ENCODE peak calls at places on chromosomes 16 and 17, in six cellular contexts. One of them, this sample, is unnamed. For H3K4me1, the result is how much of the 10 kb centered on the place peaks cover.

GRCh38 chr17:78376161-78376560 is 2.3 kb upstream of the PGS1 start:
- DNase-seq in ovary: no peak
- DNase-seq in CD8-positive, alpha-beta T cell: no peak
- DNase-seq in mucosa of descending colon: no peak
- DNase-seq in thoracic aorta: no peak
- DNase-seq in A549: no peak
- DNase-seq in this sample: no peak

GRCh38 chr16:17827313-17827712 is 356.6 kb upstream of the XYLT1 start:
- DNase-seq in ovary: no peak
- DNase-seq in CD8-positive, alpha-beta T cell: no peak
- DNase-seq in mucosa of descending colon: no peak
- DNase-seq in thoracic aorta: no peak
- DNase-seq in A549: no peak
- DNase-seq in this sample: no peak

GRCh38 chr16:47143329-47143676 is 442 bp downstream of the NETO2 start:
- DNase-seq in ovary: peak
- DNase-seq in CD8-positive, alpha-beta T cell: peak
- DNase-seq in mucosa of descending colon: peak
- DNase-seq in thoracic aorta: no peak
- DNase-seq in A549: peak
- DNase-seq in this sample: peak

GRCh38 chr16:70735141-70735979 is 49.5 kb upstream of the MTSS2 start:
- DNase-seq in ovary: no peak
- DNase-seq in CD8-positive, alpha-beta T cell: no peak
- DNase-seq in mucosa of descending colon: no peak
- DNase-seq in thoracic aorta: no peak
- DNase-seq in A549: no peak
- DNase-seq in this sample: no peak

GRCh38 chr17:42438600-42439567 is 15.8 kb upstream of the CAVIN1 start:
- DNase-seq in ovary: no peak
- DNase-seq in CD8-positive, alpha-beta T cell: no peak
- DNase-seq in mucosa of descending colon: peak
- DNase-seq in thoracic aorta: no peak
- DNase-seq in A549: no peak
- DNase-seq in this sample: no peak

GRCh38 chr16:17396762-17397498 is 73.8 kb downstream of the XYLT1 start:
- DNase-seq in ovary: peak
- DNase-seq in CD8-positive, alpha-beta T cell: no peak
- DNase-seq in mucosa of descending colon: peak
- DNase-seq in thoracic aorta: no peak
- DNase-seq in A549: no peak
- DNase-seq in this sample: peak

GRCh38 chr17:34207572-34207971 is 47.5 kb upstream of the CCL2 start:
- DNase-seq in ovary: no peak
- DNase-seq in CD8-positive, alpha-beta T cell: no peak
- DNase-seq in mucosa of descending colon: no peak
- DNase-seq in thoracic aorta: no peak
- DNase-seq in A549: no peak
- DNase-seq in this sample: no peak

GRCh38 chr16:70331588-70332358 is 14.9 kb upstream of the DDX19A start:
- DNase-seq in ovary: no peak
- DNase-seq in CD8-positive, alpha-beta T cell: peak
- DNase-seq in mucosa of descending colon: no peak
- DNase-seq in thoracic aorta: no peak
- DNase-seq in A549: no peak
- DNase-seq in this sample: no peak

GRCh38 chr17:35163886-35164285 is 16.3 kb downstream of the UNC45B start:
- DNase-seq in ovary: no peak
- DNase-seq in CD8-positive, alpha-beta T cell: no peak
- DNase-seq in mucosa of descending colon: no peak
- DNase-seq in thoracic aorta: no peak
- DNase-seq in A549: no peak
- DNase-seq in this sample: no peak

GRCh38 chr17:6555331-6556120 is 829 bp downstream of the PITPNM3 start:
- DNase-seq in ovary: peak
- DNase-seq in CD8-positive, alpha-beta T cell: no peak
- DNase-seq in mucosa of descending colon: peak
- DNase-seq in thoracic aorta: no peak
- DNase-seq in A549: no peak
- DNase-seq in this sample: peak

GRCh38 chr17:8189041-8189710 is 804 bp downstream of the BORCS6 start:
- DNase-seq in ovary: peak
- DNase-seq in CD8-positive, alpha-beta T cell: peak
- DNase-seq in mucosa of descending colon: peak
- DNase-seq in thoracic aorta: no peak
- DNase-seq in A549: no peak
- DNase-seq in this sample: peak

GRCh38 chr16:4021070-4021779 is 95.0 kb downstream of the ADCY9 start:
- DNase-seq in ovary: no peak
- DNase-seq in CD8-positive, alpha-beta T cell: no peak
- DNase-seq in mucosa of descending colon: peak
- DNase-seq in thoracic aorta: no peak
- DNase-seq in A549: peak
- DNase-seq in this sample: peak

GRCh38 chr16:27067138-27067537 is 411 bp downstream of the C16orf82 start:
- DNase-seq in ovary: no peak
- DNase-seq in CD8-positive, alpha-beta T cell: no peak
- DNase-seq in mucosa of descending colon: no peak
- DNase-seq in thoracic aorta: no peak
- DNase-seq in A549: no peak
- DNase-seq in this sample: no peak

GRCh38 chr17:77601054-77601979 is 357.2 kb upstream of the TNRC6C start:
- DNase-seq in ovary: no peak
- DNase-seq in CD8-positive, alpha-beta T cell: no peak
- DNase-seq in mucosa of descending colon: no peak
- DNase-seq in thoracic aorta: peak
- DNase-seq in A549: no peak
- DNase-seq in this sample: no peak

GRCh38 chr16:78022347-78022746 is at the start of gene CLEC3A:
- DNase-seq in ovary: no peak
- DNase-seq in CD8-positive, alpha-beta T cell: no peak
- DNase-seq in mucosa of descending colon: no peak
- DNase-seq in thoracic aorta: no peak
- DNase-seq in A549: no peak
- DNase-seq in this sample: no peak

GRCh38 chr16:78028018-78028417 is 5.7 kb downstream of the CLEC3A start:
- DNase-seq in ovary: no peak
- DNase-seq in CD8-positive, alpha-beta T cell: no peak
- DNase-seq in mucosa of descending colon: no peak
- DNase-seq in thoracic aorta: no peak
- DNase-seq in A549: no peak
- DNase-seq in this sample: no peak

DNA sequence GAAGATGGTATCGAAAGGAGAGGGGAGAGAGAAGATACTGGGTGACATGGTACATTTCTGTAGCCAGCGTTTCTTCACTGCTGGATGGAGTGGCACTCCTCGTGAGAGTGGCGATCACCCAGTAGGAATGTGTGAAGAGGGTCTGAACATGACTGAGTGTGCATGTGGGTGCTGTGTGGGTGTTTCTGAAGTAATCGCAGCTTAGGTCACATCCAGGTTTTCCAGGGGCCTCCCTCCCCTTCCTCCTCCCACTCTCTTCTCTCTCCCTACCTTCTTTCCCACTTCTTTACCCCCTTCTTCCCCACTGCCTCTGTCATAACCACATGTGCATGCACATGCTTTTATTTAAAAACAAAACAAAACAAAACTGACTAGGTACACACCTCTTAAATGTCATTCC is 1.8 kb downstream of the CLEC3A start:
- DNase-seq in ovary: no peak
- DNase-seq in CD8-positive, alpha-beta T cell: no peak
- DNase-seq in mucosa of descending colon: no peak
- DNase-seq in thoracic aorta: no peak
- DNase-seq in A549: no peak
- DNase-seq in this sample: no peak
- H3K4me1 ChIP-seq in ovary: under half
- H3K4me1 ChIP-seq in CD8-positive, alpha-beta T cell: under half
- H3K4me1 ChIP-seq in mucosa of descending colon: under half
- H3K4me1 ChIP-seq in thoracic aorta: under half
- H3K4me1 ChIP-seq in A549: under half
- H3K4me1 ChIP-seq in this sample: under half

DNA sequence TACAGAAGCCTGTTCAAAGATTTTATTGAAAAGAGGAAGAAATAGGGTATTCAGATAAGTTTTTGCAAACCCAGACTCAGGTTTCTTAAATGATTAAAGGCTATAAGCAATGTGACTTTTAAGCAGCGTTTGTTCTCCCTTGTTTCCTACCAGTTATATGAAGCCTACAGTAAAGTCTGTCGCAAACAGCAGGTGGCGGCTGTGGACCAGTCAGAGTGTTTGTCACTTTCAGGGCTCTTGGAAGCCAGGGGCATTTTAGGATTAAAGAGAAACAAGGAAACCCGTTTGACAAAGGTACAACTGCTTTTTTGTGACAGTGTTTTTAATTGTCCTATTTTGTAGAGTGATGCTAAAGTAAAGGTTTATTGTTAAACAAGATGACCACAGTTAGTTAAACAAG is 7.7 kb upstream of the RARA start:
- DNase-seq in ovary: no peak
- DNase-seq in CD8-positive, alpha-beta T cell: no peak
- DNase-seq in mucosa of descending colon: no peak
- DNase-seq in thoracic aorta: no peak
- DNase-seq in A549: peak
- DNase-seq in this sample: peak
- TF ChIP-seq CTCF in ovary: no peak
- TF ChIP-seq CTCF in CD8-positive, alpha-beta T cell: no peak
- TF ChIP-seq CTCF in mucosa of descending colon: no peak
- TF ChIP-seq CTCF in thoracic aorta: no peak
- TF ChIP-seq CTCF in A549: peak
- TF ChIP-seq CTCF in this sample: no peak

GRCh38 chr17:74853048-74853397 is 6.7 kb downstream of the GRIN2C start:
- DNase-seq in ovary: no peak
- DNase-seq in CD8-positive, alpha-beta T cell: no peak
- DNase-seq in mucosa of descending colon: no peak
- DNase-seq in thoracic aorta: no peak
- DNase-seq in A549: no peak
- DNase-seq in this sample: no peak

GRCh38 chr17:74853669-74854068 is 6.0 kb downstream of the GRIN2C start:
- DNase-seq in ovary: no peak
- DNase-seq in CD8-positive, alpha-beta T cell: no peak
- DNase-seq in mucosa of descending colon: no peak
- DNase-seq in thoracic aorta: no peak
- DNase-seq in A549: no peak
- DNase-seq in this sample: no peak

GRCh38 chr17:74856113-74856512 is 3.6 kb downstream of the GRIN2C start:
- DNase-seq in ovary: no peak
- DNase-seq in CD8-positive, alpha-beta T cell: no peak
- DNase-seq in mucosa of descending colon: no peak
- DNase-seq in thoracic aorta: no peak
- DNase-seq in A549: no peak
- DNase-seq in this sample: no peak

GRCh38 chr17:74855323-74855722 is 4.4 kb downstream of the GRIN2C start:
- DNase-seq in ovary: no peak
- DNase-seq in CD8-positive, alpha-beta T cell: no peak
- DNase-seq in mucosa of descending colon: no peak
- DNase-seq in thoracic aorta: no peak
- DNase-seq in A549: no peak
- DNase-seq in this sample: no peak

DNA sequence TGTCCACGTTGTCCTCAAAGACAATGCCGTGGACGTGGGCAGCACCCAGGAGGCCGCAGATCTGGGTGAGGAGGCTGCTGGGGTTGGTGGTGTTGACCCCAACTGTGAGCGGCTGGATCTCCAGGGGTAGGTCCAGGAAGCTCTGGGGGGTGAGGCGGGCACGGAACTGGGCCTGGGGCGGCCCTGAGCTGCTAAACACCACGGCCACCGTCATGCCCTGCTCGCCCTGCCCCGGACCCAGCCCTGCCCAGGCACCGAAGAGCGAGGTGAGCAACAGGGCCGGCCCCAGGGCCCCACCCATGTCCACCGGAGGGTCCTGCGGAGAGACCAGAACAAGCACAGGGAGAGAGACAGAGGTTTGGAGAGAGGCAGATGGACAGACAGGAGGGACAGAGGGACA is 4.9 kb downstream of the GRIN2C start:
- DNase-seq in ovary: no peak
- DNase-seq in CD8-positive, alpha-beta T cell: no peak
- DNase-seq in mucosa of descending colon: no peak
- DNase-seq in thoracic aorta: no peak
- DNase-seq in A549: no peak
- DNase-seq in this sample: no peak
- H3K4me1 ChIP-seq in ovary: under half
- H3K4me1 ChIP-seq in CD8-positive, alpha-beta T cell: under half
- H3K4me1 ChIP-seq in mucosa of descending colon: under half
- H3K4me1 ChIP-seq in thoracic aorta: under half
- H3K4me1 ChIP-seq in A549: under half
- H3K4me1 ChIP-seq in this sample: under half

GRCh38 chr17:21512307-21513011 is 136.3 kb downstream of the KCNJ12 start:
- DNase-seq in ovary: no peak
- DNase-seq in CD8-positive, alpha-beta T cell: no peak
- DNase-seq in mucosa of descending colon: no peak
- DNase-seq in thoracic aorta: no peak
- DNase-seq in A549: no peak
- DNase-seq in this sample: no peak

GRCh38 chr17:21511368-21512195 is 135.4 kb downstream of the KCNJ12 start:
- DNase-seq in ovary: peak
- DNase-seq in CD8-positive, alpha-beta T cell: peak
- DNase-seq in mucosa of descending colon: peak
- DNase-seq in thoracic aorta: peak
- DNase-seq in A549: peak
- DNase-seq in this sample: peak

GRCh38 chr17:21510686-21511367 is 134.7 kb downstream of the KCNJ12 start:
- DNase-seq in ovary: no peak
- DNase-seq in CD8-positive, alpha-beta T cell: no peak
- DNase-seq in mucosa of descending colon: no peak
- DNase-seq in thoracic aorta: no peak
- DNase-seq in A549: no peak
- DNase-seq in this sample: no peak

GRCh38 chr17:21513012-21513570 is 136.9 kb downstream of the KCNJ12 start:
- DNase-seq in ovary: peak
- DNase-seq in CD8-positive, alpha-beta T cell: peak
- DNase-seq in mucosa of descending colon: peak
- DNase-seq in thoracic aorta: peak
- DNase-seq in A549: peak
- DNase-seq in this sample: peak
- TF ChIP-seq CTCF in ovary: peak
- TF ChIP-seq CTCF in CD8-positive, alpha-beta T cell: peak
- TF ChIP-seq CTCF in mucosa of descending colon: peak
- TF ChIP-seq CTCF in thoracic aorta: peak
- TF ChIP-seq CTCF in A549: peak
- TF ChIP-seq CTCF in this sample: peak

DNA sequence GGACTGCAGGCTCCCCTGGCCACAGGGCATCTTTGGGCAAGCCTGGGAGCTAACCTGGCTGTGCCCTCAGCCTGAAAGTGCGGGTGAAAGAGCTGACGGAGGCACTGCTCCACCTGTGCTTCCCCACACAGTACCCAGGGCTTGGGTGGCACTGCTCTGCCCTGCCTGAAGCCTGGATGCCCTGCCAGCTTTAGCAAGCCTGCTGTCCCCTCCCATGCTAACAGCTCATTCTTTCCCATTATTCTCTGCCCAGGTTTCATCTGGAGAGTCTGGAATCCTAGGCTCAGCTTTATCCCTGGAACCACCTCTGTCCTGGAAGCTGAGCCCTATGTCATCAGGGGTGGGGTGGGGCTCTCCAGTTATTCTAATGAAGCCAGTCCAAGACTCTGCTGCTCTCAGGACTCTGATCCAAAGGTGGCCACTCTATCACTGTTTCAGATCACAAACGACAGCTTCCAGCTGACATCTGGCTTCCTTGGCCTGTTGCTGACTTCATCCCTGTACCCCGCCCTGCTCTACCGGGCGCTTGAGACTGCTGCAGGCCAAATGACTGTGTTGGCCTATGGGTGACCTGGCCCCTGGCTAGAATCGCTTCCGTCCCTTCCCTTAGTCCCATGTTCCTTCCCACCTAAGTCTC is 29.3 kb downstream of the HIC1 start:
- DNase-seq in ovary: no peak
- DNase-seq in CD8-positive, alpha-beta T cell: no peak
- DNase-seq in mucosa of descending colon: peak
- DNase-seq in thoracic aorta: no peak
- DNase-seq in A549: peak
- DNase-seq in this sample: no peak
- H3K4me1 ChIP-seq in ovary: under half
- H3K4me1 ChIP-seq in CD8-positive, alpha-beta T cell: under half
- H3K4me1 ChIP-seq in mucosa of descending colon: half or more
- H3K4me1 ChIP-seq in thoracic aorta: under half
- H3K4me1 ChIP-seq in A549: under half
- H3K4me1 ChIP-seq in this sample: under half

This sample was measured in prostate gland.